ENCODE peak calls at places on chromosomes 12 and 14, in five cellular contexts. A is PC-9, Q is fibroblast of mammary gland, I is cardiac muscle cell, S is GM12865. O is an unnamed sample.

GRCh38 chr12:94663077-94663476 is 12.7 kb upstream of the TMCC3 start:
- DNase-seq in I (no peak), S (no peak), Q (no peak), A (no peak), O (no peak)

GRCh38 chr12:69065804-69066203 is 132.8 kb upstream of the CPM start:
- DNase-seq in A (no peak), Q (no peak), S (no peak), I (no peak), O (no peak)

GRCh38 chr14:98819132-98819866 is 452.7 kb downstream of the BCL11B start:
- DNase-seq in S (no peak), I (no peak), A (no peak), Q (no peak), O (no peak)

GRCh38 chr12:93402333-93403311 is 24.9 kb downstream of the NUDT4 start:
- DNase-seq in S (no peak), Q (no peak), A (no peak), I (no peak), O (no peak)

GRCh38 chr12:31650927-31651326 is 8.6 kb upstream of the ETFBKMT start:
- DNase-seq in A (no peak), S (no peak), Q (peak), I (peak), O (no peak)

GRCh38 chr12:125025836-125026235 is 32.4 kb downstream of the BRI3BP start:
- DNase-seq in I (no peak), S (no peak), Q (no peak), A (no peak), O (no peak)

GRCh38 chr14:63857467-63858030 is 4.7 kb downstream of the SYNE2 start:
- DNase-seq in A (no peak), Q (peak), S (no peak), I (no peak), O (no peak)

GRCh38 chr12:71475280-71475679 is 35.7 kb downstream of the LGR5 start:
- DNase-seq in I (peak), S (no peak), Q (peak), A (no peak), O (no peak)

GRCh38 chr12:57459750-57460400 is at the start of gene GLI1:
- DNase-seq in S (no peak), A (no peak), I (no peak), Q (no peak), O (no peak)

GRCh38 chr12:51869931-51870330 is 18.0 kb upstream of the ANKRD33 start:
- DNase-seq in A (no peak), I (no peak), S (no peak), Q (no peak), O (no peak)

GRCh38 chr14:101008631-101009336 is 105.3 kb upstream of the RTL1 start:
- DNase-seq in Q (peak), S (no peak), A (no peak), I (no peak), O (no peak)

GRCh38 chr12:51890135-51890464 is 2.2 kb downstream of the ANKRD33 start:
- DNase-seq in Q (no peak), A (no peak), S (no peak), I (no peak), O (no peak)

GRCh38 chr12:85835810-85836715 is at the start of gene RASSF9:
- DNase-seq in I (peak), S (peak), A (peak), Q (peak), O (peak)

GRCh38 chr12:56326533-56326932 is 7.3 kb downstream of the PAN2 start:
- DNase-seq in A (no peak), I (no peak), Q (no peak), S (no peak), O (no peak)

GRCh38 chr14:70357985-70358384 is 1.5 kb downstream of the COX16 start:
- DNase-seq in A (no peak), I (no peak), S (no peak), Q (no peak), O (no peak)

GRCh38 chr14:70354204-70354603 is 5.3 kb downstream of the COX16 start:
- DNase-seq in A (no peak), I (no peak), S (no peak), Q (no peak), O (no peak)

GRCh38 chr14:70359076-70359424 is 433 bp downstream of the COX16 start:
- DNase-seq in S (no peak), A (no peak), I (no peak), Q (peak), O (peak)

GRCh38 chr14:70358631-70359030 is 852 bp downstream of the COX16 start:
- DNase-seq in A (no peak), I (peak), Q (peak), S (no peak), O (no peak)

GRCh38 chr14:70357557-70357956 is 1.9 kb downstream of the COX16 start:
- DNase-seq in S (no peak), Q (no peak), A (no peak), I (no peak), O (no peak)
- TF ChIP-seq CTCF in S (no peak), Q (no peak), A (no peak), I (no peak), O (no peak)

GRCh38 chr12:109714141-109714912 is 702 bp downstream of the FAM222A start:
- DNase-seq in I (peak), A (peak), S (peak), Q (no peak), O (no peak)

GRCh38 chr12:109714913-109715244 is 1.3 kb downstream of the FAM222A start:
- DNase-seq in S (no peak), I (no peak), Q (no peak), A (no peak), O (no peak)

GRCh38 chr12:109711596-109712461 is 1.8 kb upstream of the FAM222A start:
- DNase-seq in Q (no peak), S (no peak), A (no peak), I (peak), O (no peak)

GRCh38 chr12:109715310-109716091 is 1.9 kb downstream of the FAM222A start:
- DNase-seq in Q (no peak), S (peak), I (peak), A (peak), O (no peak)

GRCh38 chr12:109713187-109713984 is at the start of gene FAM222A:
- DNase-seq in Q (peak), A (peak), I (peak), S (peak), O (peak)
- TF ChIP-seq CTCF in Q (no peak), A (no peak), I (no peak), S (no peak), O (peak)

GRCh38 chr12:105084251-105085250 is at the start of gene ALDH1L2:
- DNase-seq in A (peak), Q (peak), I (peak), S (peak), O (peak)

GRCh38 chr12:105083041-105083440 is 1.2 kb downstream of the ALDH1L2 start:
- DNase-seq in Q (peak), I (peak), S (no peak), A (no peak), O (no peak)

GRCh38 chr12:105085537-105085936 is 1.3 kb upstream of the ALDH1L2 start:
- DNase-seq in Q (no peak), A (no peak), S (no peak), I (no peak), O (no peak)

GRCh38 chr12:105079011-105079570 is 5.2 kb downstream of the ALDH1L2 start:
- DNase-seq in A (no peak), S (no peak), I (no peak), Q (no peak), O (no peak)

GRCh38 chr12:105083551-105084105 is 630 bp downstream of the ALDH1L2 start:
- DNase-seq in I (peak), A (no peak), Q (peak), S (peak), O (peak)
- TF ChIP-seq CTCF in I (peak), A (no peak), Q (peak), S (no peak), O (peak)

GRCh38 chr12:96502477-96502876 is 13.1 kb downstream of the CFAP54 start:
- DNase-seq in S (peak), Q (no peak), I (no peak), A (no peak), O (no peak)

GRCh38 chr12:96501139-96501741 is 11.9 kb downstream of the CFAP54 start:
- DNase-seq in A (peak), Q (peak), I (peak), S (peak), O (peak)

GRCh38 chr12:96502949-96503532 is 13.7 kb downstream of the CFAP54 start:
- DNase-seq in S (no peak), A (no peak), Q (no peak), I (no peak), O (no peak)

GRCh38 chr12:96501908-96502307 is 12.5 kb downstream of the CFAP54 start:
- DNase-seq in I (no peak), A (no peak), Q (no peak), S (peak), O (no peak)

DNA sequence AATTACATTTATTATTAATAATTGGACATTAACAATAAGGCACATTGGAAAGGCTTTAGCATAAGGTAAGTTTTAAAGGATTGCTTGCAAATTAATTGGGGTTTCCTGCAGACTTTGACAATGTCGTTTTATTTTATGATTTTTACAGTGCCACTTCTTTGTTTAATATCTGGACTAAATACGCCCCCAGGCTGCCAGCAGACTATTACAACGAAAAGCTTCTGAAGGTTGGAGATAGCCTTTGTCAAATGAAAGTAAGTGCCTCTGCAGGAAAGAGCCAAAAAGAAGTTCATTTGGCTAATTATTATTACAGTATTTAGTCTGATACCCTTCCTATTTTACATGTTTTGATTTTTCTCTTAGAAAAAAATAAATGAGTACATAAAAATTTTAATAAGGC is 11.3 kb downstream of the CFAP54 start:
- DNase-seq in I (peak), Q (peak), S (peak), A (no peak), O (no peak)
- TF ChIP-seq CTCF in I (peak), Q (peak), S (no peak), A (peak), O (peak)

DNA sequence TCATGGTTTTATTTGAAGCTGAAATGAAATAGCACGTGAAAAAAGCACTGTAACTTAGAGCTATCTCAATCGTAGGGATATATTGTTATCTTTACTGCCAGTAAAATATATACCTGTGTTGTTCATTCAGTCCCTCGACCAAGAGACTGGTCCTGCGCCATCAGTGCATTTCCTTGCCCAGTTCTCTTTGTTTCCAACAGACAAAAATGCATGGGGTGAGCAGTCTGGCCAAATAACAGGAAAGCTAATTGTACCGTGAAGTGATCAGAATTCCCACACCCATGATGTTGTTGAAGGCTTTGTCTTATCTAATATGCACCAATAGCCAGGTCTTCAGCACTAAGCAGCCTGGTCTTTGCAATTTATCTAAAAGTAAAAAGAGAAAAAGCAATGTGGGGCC is 477.1 kb upstream of the GARIN6 start:
- DNase-seq in I (no peak), A (no peak), Q (no peak), S (no peak), O (no peak)
- TF ChIP-seq CTCF in I (no peak), A (no peak), Q (no peak), S (no peak), O (no peak)

GRCh38 chr12:42586268-42586667 is 3.3 kb downstream of the PRICKLE1 start:
- DNase-seq in A (no peak), Q (no peak), S (no peak), I (no peak), O (no peak)
- TF ChIP-seq CTCF in A (no peak), Q (peak), S (no peak), I (peak), O (peak)

DNA sequence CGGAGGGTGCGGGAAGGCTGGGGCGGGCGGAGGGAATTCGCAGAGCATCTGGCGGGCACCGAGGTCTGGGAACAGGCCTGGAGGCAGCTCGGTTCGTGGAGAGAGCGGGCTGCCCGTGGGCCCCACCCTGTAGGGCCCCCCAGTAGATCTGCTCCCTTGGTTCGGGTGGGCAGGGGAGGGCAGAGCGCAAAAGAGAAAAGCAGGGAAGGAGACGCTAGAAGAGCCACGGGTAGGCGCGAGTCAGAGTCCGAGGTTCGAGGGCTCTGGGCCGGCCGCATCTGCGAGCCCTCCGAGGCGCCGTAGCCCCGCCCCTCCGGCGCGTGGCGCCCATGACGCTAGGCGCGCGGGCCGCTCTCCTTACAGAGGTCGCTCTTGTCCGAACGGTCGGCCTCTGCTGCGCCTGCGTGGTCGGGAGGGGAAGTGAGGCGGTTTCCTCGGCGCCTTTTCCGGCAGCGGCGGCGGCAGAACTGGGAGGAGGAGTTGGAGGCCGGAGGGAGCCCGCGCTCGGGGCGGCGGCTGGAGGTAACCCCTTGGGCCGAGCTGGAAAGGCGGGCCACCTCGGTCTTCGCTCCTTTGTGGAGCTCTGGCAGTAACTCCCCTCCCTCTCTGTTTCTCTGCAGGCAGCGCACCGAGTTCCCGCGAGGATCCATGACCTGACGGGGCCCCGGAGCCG is at the start of gene ARF6:
- DNase-seq in I (peak), S (peak), A (peak), Q (peak), O (peak)
- TF ChIP-seq CTCF in I (peak), S (no peak), A (no peak), Q (no peak), O (peak)